ENCODE peak calls at places on chromosomes 7 and 10, in five cellular contexts. One of them, this sample, is unnamed.

GRCh38 chr7:101162551-101163280 is 2.7 kb downstream of the VGF start:
- DNase-seq in lower lobe of right lung: peak; percentile 61
- DNase-seq in Peyer's patch: no peak
- DNase-seq in prostate gland: no peak
- DNase-seq in left ventricle myocardium inferior: peak; percentile 27
- DNase-seq in this sample: no peak

GRCh38 chr7:38568497-38568896 is 62.7 kb downstream of the AMPH start:
- DNase-seq in lower lobe of right lung: no peak
- DNase-seq in Peyer's patch: no peak
- DNase-seq in prostate gland: no peak
- DNase-seq in left ventricle myocardium inferior: no peak
- DNase-seq in this sample: no peak

GRCh38 chr7:64882341-64883112 is 20.5 kb upstream of the ZNF273 start:
- DNase-seq in lower lobe of right lung: peak; percentile 69
- DNase-seq in Peyer's patch: peak; percentile 50
- DNase-seq in prostate gland: peak; percentile 70
- DNase-seq in left ventricle myocardium inferior: peak; percentile 73
- DNase-seq in this sample: no peak

GRCh38 chr10:59675812-59676211 is 33.8 kb downstream of the SLC16A9 start:
- DNase-seq in lower lobe of right lung: no peak
- DNase-seq in Peyer's patch: no peak
- DNase-seq in prostate gland: no peak
- DNase-seq in left ventricle myocardium inferior: no peak
- DNase-seq in this sample: no peak

GRCh38 chr7:91947948-91948347 is 7.3 kb downstream of the AKAP9 start:
- DNase-seq in lower lobe of right lung: no peak
- DNase-seq in Peyer's patch: no peak
- DNase-seq in prostate gland: no peak
- DNase-seq in left ventricle myocardium inferior: no peak
- DNase-seq in this sample: no peak

GRCh38 chr7:111727905-111728634 is 165.8 kb upstream of the IMMP2L start:
- DNase-seq in lower lobe of right lung: no peak
- DNase-seq in Peyer's patch: no peak
- DNase-seq in prostate gland: no peak
- DNase-seq in left ventricle myocardium inferior: no peak
- DNase-seq in this sample: no peak

GRCh38 chr7:27784399-27785053 is 44.6 kb downstream of the TAX1BP1 start:
- DNase-seq in lower lobe of right lung: no peak
- DNase-seq in Peyer's patch: no peak
- DNase-seq in prostate gland: no peak
- DNase-seq in left ventricle myocardium inferior: no peak
- DNase-seq in this sample: peak; percentile 36

GRCh38 chr10:123804716-123805115 is 86.9 kb downstream of the CPXM2 start:
- DNase-seq in lower lobe of right lung: no peak
- DNase-seq in Peyer's patch: no peak
- DNase-seq in prostate gland: no peak
- DNase-seq in left ventricle myocardium inferior: no peak
- DNase-seq in this sample: no peak

GRCh38 chr10:132893090-132893489 is 49.3 kb downstream of the CFAP46 start:
- DNase-seq in lower lobe of right lung: no peak
- DNase-seq in Peyer's patch: peak; percentile 41
- DNase-seq in prostate gland: no peak
- DNase-seq in left ventricle myocardium inferior: no peak
- DNase-seq in this sample: peak; percentile 3

GRCh38 chr10:3624367-3624766 is 160.6 kb downstream of the KLF6 start:
- DNase-seq in lower lobe of right lung: no peak
- DNase-seq in Peyer's patch: peak; percentile 49
- DNase-seq in prostate gland: no peak
- DNase-seq in left ventricle myocardium inferior: no peak
- DNase-seq in this sample: no peak

GRCh38 chr10:69425513-69426298 is 9.0 kb upstream of the TACR2 start:
- DNase-seq in lower lobe of right lung: no peak
- DNase-seq in Peyer's patch: peak; percentile 88
- DNase-seq in prostate gland: peak; percentile 79
- DNase-seq in left ventricle myocardium inferior: no peak
- DNase-seq in this sample: peak; percentile 82

GRCh38 chr10:5195727-5196374 is 786 bp upstream of the AKR1C4 start:
- DNase-seq in lower lobe of right lung: no peak
- DNase-seq in Peyer's patch: no peak
- DNase-seq in prostate gland: no peak
- DNase-seq in left ventricle myocardium inferior: no peak
- DNase-seq in this sample: no peak

GRCh38 chr10:57992321-57993077 is 275.2 kb downstream of the IPMK start:
- DNase-seq in lower lobe of right lung: no peak
- DNase-seq in Peyer's patch: no peak
- DNase-seq in prostate gland: no peak
- DNase-seq in left ventricle myocardium inferior: no peak
- DNase-seq in this sample: no peak

GRCh38 chr7:102417105-102417504 is 16.3 kb upstream of the ORAI2 start:
- DNase-seq in lower lobe of right lung: no peak
- DNase-seq in Peyer's patch: no peak
- DNase-seq in prostate gland: no peak
- DNase-seq in left ventricle myocardium inferior: no peak
- DNase-seq in this sample: peak; percentile 57

GRCh38 chr7:121537031-121537430 is 140.9 kb upstream of the FAM3C start:
- DNase-seq in lower lobe of right lung: no peak
- DNase-seq in Peyer's patch: no peak
- DNase-seq in prostate gland: no peak
- DNase-seq in left ventricle myocardium inferior: no peak
- DNase-seq in this sample: no peak

GRCh38 chr10:35606423-35606822 is 1.3 kb downstream of the GJD4 start:
- DNase-seq in lower lobe of right lung: no peak
- DNase-seq in Peyer's patch: no peak
- DNase-seq in prostate gland: no peak
- DNase-seq in left ventricle myocardium inferior: no peak
- DNase-seq in this sample: no peak

GRCh38 chr10:43215758-43216455 is 51.0 kb downstream of the RASGEF1A start:
- DNase-seq in lower lobe of right lung: no peak
- DNase-seq in Peyer's patch: no peak
- DNase-seq in prostate gland: no peak
- DNase-seq in left ventricle myocardium inferior: no peak
- DNase-seq in this sample: no peak

GRCh38 chr10:60796481-60796880 is 18.2 kb downstream of the CDK1 start:
- DNase-seq in lower lobe of right lung: no peak
- DNase-seq in Peyer's patch: no peak
- DNase-seq in prostate gland: no peak
- DNase-seq in left ventricle myocardium inferior: no peak
- DNase-seq in this sample: no peak

GRCh38 chr7:47361746-47362215 is 220.1 kb downstream of the TNS3 start:
- DNase-seq in lower lobe of right lung: no peak
- DNase-seq in Peyer's patch: peak; percentile 33
- DNase-seq in prostate gland: peak; percentile 21
- DNase-seq in left ventricle myocardium inferior: peak; percentile 63
- DNase-seq in this sample: no peak
- H3K27ac ChIP-seq in lower lobe of right lung: no peak overlapping the region
- H3K27ac ChIP-seq in Peyer's patch: no peak overlapping the region
- H3K27ac ChIP-seq in prostate gland: no peak overlapping the region
- H3K27ac ChIP-seq in left ventricle myocardium inferior: peak overlapping the region; percentile 78
- H3K27ac ChIP-seq in this sample: no peak overlapping the region

DNA sequence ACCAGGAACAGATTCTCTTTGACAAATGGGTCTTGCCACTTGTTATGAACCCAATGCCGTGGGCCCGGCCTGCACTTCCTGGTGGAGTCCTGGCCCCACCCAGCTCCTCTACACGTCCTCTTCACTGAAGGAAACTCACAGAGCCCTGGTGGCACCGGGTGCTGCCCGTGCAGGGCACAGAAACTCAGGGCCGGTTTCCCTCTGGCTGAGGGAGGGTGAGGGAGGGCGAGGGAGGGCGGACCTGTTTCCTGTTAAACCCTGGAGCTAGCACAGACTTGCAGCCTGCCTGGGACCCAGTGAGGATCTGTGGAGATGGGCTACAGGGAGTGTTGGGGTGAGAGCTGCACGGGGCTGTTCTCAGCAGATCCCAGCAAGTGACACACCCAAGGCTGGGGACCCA is 596.3 kb downstream of the PTPRN2 start:
- DNase-seq in lower lobe of right lung: no peak
- DNase-seq in Peyer's patch: no peak
- DNase-seq in prostate gland: no peak
- DNase-seq in left ventricle myocardium inferior: no peak
- DNase-seq in this sample: no peak
- H3K9me3 ChIP-seq in lower lobe of right lung: peaks cover 6% of the 10 kb centered on the region
- H3K9me3 ChIP-seq in Peyer's patch: no peaks in the 10 kb centered on the region
- H3K9me3 ChIP-seq in prostate gland: no peaks in the 10 kb centered on the region
- H3K9me3 ChIP-seq in left ventricle myocardium inferior: peaks cover 6% of the 10 kb centered on the region
- H3K9me3 ChIP-seq in this sample: peaks cover 9% of the 10 kb centered on the region

GRCh38 chr10:24722131-24722675 is 1.5 kb downstream of the ARHGAP21 start:
- DNase-seq in lower lobe of right lung: no peak
- DNase-seq in Peyer's patch: no peak
- DNase-seq in prostate gland: no peak
- DNase-seq in left ventricle myocardium inferior: no peak
- DNase-seq in this sample: peak; percentile 22
- H3K27ac ChIP-seq in lower lobe of right lung: peak overlapping the region; percentile 93
- H3K27ac ChIP-seq in Peyer's patch: peak overlapping the region; percentile 97
- H3K27ac ChIP-seq in prostate gland: peak overlapping the region; percentile 96
- H3K27ac ChIP-seq in left ventricle myocardium inferior: peak overlapping the region; percentile 99
- H3K27ac ChIP-seq in this sample: peak overlapping the region; percentile 68

GRCh38 chr7:56256108-56256507 is 139.9 kb upstream of the NUPR2 start:
- DNase-seq in lower lobe of right lung: no peak
- DNase-seq in Peyer's patch: peak; percentile 23
- DNase-seq in prostate gland: no peak
- DNase-seq in left ventricle myocardium inferior: no peak
- DNase-seq in this sample: no peak

DNA sequence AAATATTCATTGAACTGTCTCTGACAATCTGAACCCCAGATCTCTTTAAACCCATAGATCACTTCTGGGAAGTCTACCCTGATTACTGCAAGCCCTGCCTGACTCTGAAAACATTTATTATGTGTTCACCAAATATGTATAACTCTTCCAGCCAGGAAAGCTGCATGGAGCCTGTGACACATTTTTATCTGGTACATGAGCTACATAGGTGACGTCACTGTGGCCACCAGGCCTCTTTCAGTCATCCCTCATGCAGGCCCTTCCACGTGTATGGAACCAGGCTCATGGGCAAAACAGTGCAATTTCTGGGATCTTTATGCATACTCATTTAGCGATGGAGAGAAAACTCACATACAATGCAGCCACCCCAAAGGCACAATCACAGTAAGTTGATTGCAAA is 133.9 kb upstream of the NUPR2 start:
- DNase-seq in lower lobe of right lung: no peak
- DNase-seq in Peyer's patch: peak; percentile 4
- DNase-seq in prostate gland: no peak
- DNase-seq in left ventricle myocardium inferior: no peak
- DNase-seq in this sample: no peak
- H3K9me3 ChIP-seq in lower lobe of right lung: no peaks in the 10 kb centered on the region
- H3K9me3 ChIP-seq in Peyer's patch: no peaks in the 10 kb centered on the region
- H3K9me3 ChIP-seq in prostate gland: no peaks in the 10 kb centered on the region
- H3K9me3 ChIP-seq in left ventricle myocardium inferior: peaks cover 9% of the 10 kb centered on the region
- H3K9me3 ChIP-seq in this sample: no peaks in the 10 kb centered on the region

GRCh38 chr7:47757946-47758371 is 176.0 kb upstream of the TNS3 start:
- DNase-seq in lower lobe of right lung: peak; percentile 62
- DNase-seq in Peyer's patch: peak; percentile 59
- DNase-seq in prostate gland: peak; percentile 64
- DNase-seq in left ventricle myocardium inferior: peak; percentile 63
- DNase-seq in this sample: no peak
- H3K27ac ChIP-seq in lower lobe of right lung: peak overlapping the region; percentile 67
- H3K27ac ChIP-seq in Peyer's patch: peak overlapping the region; percentile 52
- H3K27ac ChIP-seq in prostate gland: peak overlapping the region; percentile 39
- H3K27ac ChIP-seq in left ventricle myocardium inferior: peak overlapping the region; percentile 49
- H3K27ac ChIP-seq in this sample: no peak overlapping the region

GRCh38 chr7:158190756-158191155 is 396.9 kb downstream of the PTPRN2 start:
- DNase-seq in lower lobe of right lung: no peak
- DNase-seq in Peyer's patch: no peak
- DNase-seq in prostate gland: no peak
- DNase-seq in left ventricle myocardium inferior: no peak
- DNase-seq in this sample: no peak
- H3K9me3 ChIP-seq in lower lobe of right lung: peaks cover 14% of the 10 kb centered on the region
- H3K9me3 ChIP-seq in Peyer's patch: no peaks in the 10 kb centered on the region
- H3K9me3 ChIP-seq in prostate gland: no peaks in the 10 kb centered on the region
- H3K9me3 ChIP-seq in left ventricle myocardium inferior: peaks cover 17% of the 10 kb centered on the region
- H3K9me3 ChIP-seq in this sample: no peaks in the 10 kb centered on the region

GRCh38 chr10:74927701-74928100 is 101.3 kb downstream of the KAT6B start:
- DNase-seq in lower lobe of right lung: no peak
- DNase-seq in Peyer's patch: no peak
- DNase-seq in prostate gland: no peak
- DNase-seq in left ventricle myocardium inferior: no peak
- DNase-seq in this sample: no peak
- H3K27ac ChIP-seq in lower lobe of right lung: peak overlapping the region; percentile 36
- H3K27ac ChIP-seq in Peyer's patch: peak overlapping the region; percentile 10
- H3K27ac ChIP-seq in prostate gland: no peak overlapping the region
- H3K27ac ChIP-seq in left ventricle myocardium inferior: no peak overlapping the region
- H3K27ac ChIP-seq in this sample: no peak overlapping the region